ENCODE peak calls at places on chromosomes 2 and 18, in seven cellular contexts. X is SK-N-SH, F is transverse colon, A is HepG2, W is spleen, U is HCT116, K is H1. L is an unnamed sample.

GRCh38 chr18:5618037-5618688 is 74.4 kb upstream of the EPB41L3 start:
- DNase-seq in X (no peak), F (no peak), A (no peak), W (no peak), U (no peak), K (no peak), L (no peak)

GRCh38 chr2:182971820-182972547 is 66.3 kb downstream of the NCKAP1 start:
- DNase-seq in X (no peak), F (no peak), A (no peak), W (no peak), U (no peak), K (no peak), L (no peak)

GRCh38 chr2:100344433-100344832 is 22.1 kb upstream of the LONRF2 start:
- DNase-seq in X (no peak), F (no peak), A (no peak), W (no peak), U (no peak), K (no peak), L (no peak)

GRCh38 chr2:72278046-72278445 is 130.4 kb upstream of the CYP26B1 start:
- DNase-seq in X (no peak), F (no peak), A (no peak), W (no peak), U (no peak), K (no peak), L (no peak)

GRCh38 chr2:67854798-67855197 is 208.0 kb downstream of the C1D start:
- DNase-seq in X (no peak), F (no peak), A (no peak), W (no peak), U (no peak), K (peak; percentile 50), L (no peak)

GRCh38 chr2:218370410-218371063 is 11.5 kb upstream of the SLC11A1 start:
- DNase-seq in X (no peak), F (peak; percentile 46), A (peak; percentile 57), W (peak; percentile 85), U (no peak), K (no peak), L (no peak)

GRCh38 chr2:108927936-108928659 is 60.9 kb downstream of the EDAR start:
- DNase-seq in X (peak; percentile 79), F (peak; percentile 55), A (peak; percentile 51), W (peak; percentile 50), U (peak; percentile 43), K (no peak), L (no peak)

GRCh38 chr18:32138332-32138731 is 46.7 kb downstream of the RNF138 start:
- DNase-seq in X (no peak), F (no peak), A (no peak), W (no peak), U (no peak), K (no peak), L (no peak)

GRCh38 chr2:172623249-172623965 is 67.5 kb downstream of the PDK1 start:
- DNase-seq in X (no peak), F (no peak), A (no peak), W (no peak), U (no peak), K (no peak), L (no peak)

GRCh38 chr2:232973336-232973735 is 39.7 kb downstream of the NGEF start:
- DNase-seq in X (no peak), F (no peak), A (no peak), W (peak; percentile 30), U (no peak), K (no peak), L (peak; percentile 49)

GRCh38 chr2:174011796-174012195 is 46.6 kb upstream of the SP3 start:
- DNase-seq in X (no peak), F (no peak), A (no peak), W (no peak), U (no peak), K (no peak), L (no peak)

GRCh38 chr2:128366746-128367511 is 48.3 kb upstream of the HS6ST1 start:
- DNase-seq in X (no peak), F (no peak), A (no peak), W (no peak), U (no peak), K (no peak), L (no peak)

GRCh38 chr18:45275367-45276113 is 339.7 kb upstream of the SLC14A2 start:
- DNase-seq in X (no peak), F (no peak), A (peak; percentile 5), W (no peak), U (peak; percentile 28), K (no peak), L (no peak)

GRCh38 chr2:39851691-39852110 is 72.6 kb upstream of the THUMPD2 start:
- DNase-seq in X (no peak), F (no peak), A (no peak), W (no peak), U (no peak), K (no peak), L (no peak)

GRCh38 chr18:44502790-44503189 is 177.9 kb upstream of the SETBP1 start:
- DNase-seq in X (no peak), F (no peak), A (no peak), W (no peak), U (no peak), K (no peak), L (no peak)

DNA sequence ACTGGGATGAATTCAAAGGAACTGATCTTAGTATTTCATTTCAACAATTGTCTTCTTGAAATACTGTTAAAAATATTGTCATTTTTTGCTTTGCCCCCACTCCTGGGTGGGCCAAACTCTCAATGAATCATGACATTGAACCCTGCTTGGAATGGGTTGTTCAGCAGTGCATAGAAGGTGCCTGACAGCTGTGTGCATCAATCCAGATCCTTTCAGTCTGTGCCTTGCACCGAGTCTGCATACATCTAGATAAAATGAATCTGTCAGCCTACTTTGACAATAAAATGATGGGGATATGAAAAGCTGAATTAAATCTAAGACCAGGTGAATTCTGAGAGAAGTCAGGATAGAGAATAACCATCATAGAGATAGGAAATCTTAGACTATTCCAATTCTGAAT is 706.6 kb downstream of the CBLN2 start:
- DNase-seq in X (no peak), F (no peak), A (no peak), W (no peak), U (no peak), K (no peak), L (no peak)
- H3K9me3 ChIP-seq in X (no peaks in the 10 kb centered on the region), F (no peaks in the 10 kb centered on the region), A (no peaks in the 10 kb centered on the region), W (no peaks in the 10 kb centered on the region), U (peaks cover 9% of the 10 kb centered on the region), K (peaks cover 61% of the 10 kb centered on the region), L (no peaks in the 10 kb centered on the region)

GRCh38 chr2:110834134-110834827 is 101.9 kb downstream of the ACOXL start:
- DNase-seq in X (no peak), F (no peak), A (no peak), W (no peak), U (no peak), K (no peak), L (no peak)

GRCh38 chr2:110837421-110838409 is 105.3 kb downstream of the ACOXL start:
- DNase-seq in X (peak; percentile 49), F (no peak), A (no peak), W (no peak), U (no peak), K (no peak), L (no peak)

GRCh38 chr2:110828330-110828729 is 96.0 kb downstream of the ACOXL start:
- DNase-seq in X (no peak), F (no peak), A (no peak), W (no peak), U (no peak), K (no peak), L (no peak)

GRCh38 chr2:110829413-110830146 is 97.2 kb downstream of the ACOXL start:
- DNase-seq in X (no peak), F (no peak), A (no peak), W (no peak), U (no peak), K (no peak), L (no peak)

DNA sequence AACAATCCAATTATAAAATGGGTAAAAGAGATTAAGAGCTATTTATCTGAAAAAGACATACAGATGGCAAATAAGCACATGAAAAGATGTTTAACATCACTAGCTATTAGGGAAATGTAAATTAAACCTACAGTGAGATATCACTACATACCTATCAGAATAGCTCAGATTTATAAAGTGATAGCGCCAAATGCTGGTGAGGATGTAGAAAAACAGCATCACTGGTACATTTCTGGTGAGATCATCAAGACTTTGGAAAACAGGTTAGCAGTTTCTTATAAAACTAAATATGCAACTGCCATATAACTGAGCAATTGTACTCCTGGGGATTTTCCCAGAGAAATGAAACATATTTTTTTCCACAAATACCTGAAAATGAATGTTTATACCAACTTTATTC is 100.4 kb downstream of the ACOXL start:
- DNase-seq in X (no peak), F (no peak), A (no peak), W (no peak), U (no peak), K (no peak), L (no peak)
- TF ChIP-seq CTCF in X (no peak), F (no peak), A (no peak), W (no peak), U (no peak), K (peak; percentile 20), L (no peak)

GRCh38 chr18:62786689-62787088 is 71.3 kb downstream of the PHLPP1 start:
- DNase-seq in X (no peak), F (no peak), A (no peak), W (no peak), U (no peak), K (no peak), L (no peak)

GRCh38 chr18:62784966-62785413 is 69.6 kb downstream of the PHLPP1 start:
- DNase-seq in X (no peak), F (no peak), A (no peak), W (no peak), U (no peak), K (no peak), L (no peak)

GRCh38 chr18:62790836-62791772 is 75.8 kb downstream of the PHLPP1 start:
- DNase-seq in X (no peak), F (no peak), A (no peak), W (no peak), U (no peak), K (no peak), L (no peak)

GRCh38 chr18:62788111-62788510 is 72.8 kb downstream of the PHLPP1 start:
- DNase-seq in X (no peak), F (no peak), A (no peak), W (no peak), U (no peak), K (no peak), L (no peak)

GRCh38 chr18:62788891-62789290 is 73.5 kb downstream of the PHLPP1 start:
- DNase-seq in X (no peak), F (peak; percentile 24), A (no peak), W (no peak), U (no peak), K (no peak), L (no peak)
- TF ChIP-seq POLR2AphosphoS5 in X (no peak), F (no peak), A (no peak), W (no peak), U (no peak), K (no peak), L (no peak)

GRCh38 chr2:501667-502066 is 175.5 kb downstream of the TMEM18 start:
- DNase-seq in X (no peak), F (no peak), A (no peak), W (no peak), U (no peak), K (peak; percentile 37), L (peak; percentile 89)

GRCh38 chr2:505931-506330 is 171.3 kb downstream of the TMEM18 start:
- DNase-seq in X (no peak), F (no peak), A (no peak), W (peak; percentile 41), U (no peak), K (peak; percentile 48), L (peak; percentile 27)

GRCh38 chr2:503288-503999 is 173.8 kb downstream of the TMEM18 start:
- DNase-seq in X (no peak), F (no peak), A (no peak), W (no peak), U (no peak), K (no peak), L (peak; percentile 49)

GRCh38 chr2:501130-501529 is 176.1 kb downstream of the TMEM18 start:
- DNase-seq in X (peak; percentile 59), F (no peak), A (no peak), W (no peak), U (peak; percentile 19), K (peak; percentile 41), L (no peak)

GRCh38 chr2:502831-503230 is 174.4 kb downstream of the TMEM18 start:
- DNase-seq in X (no peak), F (no peak), A (no peak), W (no peak), U (no peak), K (no peak), L (no peak)
- H3K9me3 ChIP-seq in X (no peaks in the 10 kb centered on the region), F (no peaks in the 10 kb centered on the region), A (no peaks in the 10 kb centered on the region), W (no peaks in the 10 kb centered on the region), U (no peaks in the 10 kb centered on the region), K (no peaks in the 10 kb centered on the region), L (no peaks in the 10 kb centered on the region)

L was measured in vagina.